ENCODE peak calls at places on chromosomes 6 and 20, in four cellular contexts. G is Calu3, S is IMR-90, A is psoas muscle. C is an unnamed sample.

GRCh38 chr6:139334791-139335446 is 39.5 kb downstream of the CITED2 start:
- DNase-seq in S (peak; percentile 95), G (no peak), A (no peak), C (peak; percentile 43)

GRCh38 chr6:68339488-68339887 is 295.6 kb upstream of the ADGRB3 start:
- DNase-seq in G (no peak), A (no peak), S (no peak), C (no peak)

GRCh38 chr6:158431036-158431435 is 118.8 kb downstream of the TULP4 start:
- DNase-seq in A (no peak), S (no peak), G (no peak), C (no peak)

GRCh38 chr6:9789201-9789600 is 625.7 kb downstream of the TFAP2A start:
- DNase-seq in A (no peak), S (peak; percentile 66), G (no peak), C (no peak)

GRCh38 chr6:165988757-165989456 is 178.7 kb downstream of the TBXT start:
- DNase-seq in S (no peak), G (no peak), A (no peak), C (no peak)

GRCh38 chr20:61929971-61930666 is 135.6 kb downstream of the TAF4 start:
- DNase-seq in S (no peak), A (peak; percentile 47), G (no peak), C (no peak)

GRCh38 chr6:148177589-148178233 is 164.9 kb upstream of the SASH1 start:
- DNase-seq in G (peak; percentile 57), S (peak; percentile 68), A (peak; percentile 71), C (no peak)

GRCh38 chr20:49466114-49466912 is 16.2 kb downstream of the KCNB1 start:
- DNase-seq in S (no peak), A (no peak), G (no peak), C (no peak)

GRCh38 chr6:116458264-116458663 is 2.9 kb upstream of the CALHM6 start:
- DNase-seq in G (no peak), A (no peak), S (no peak), C (no peak)

GRCh38 chr6:40295251-40295949 is 291.8 kb downstream of the LRFN2 start:
- DNase-seq in A (no peak), G (no peak), S (no peak), C (peak; percentile 11)

GRCh38 chr6:74936886-74937285 is 269.0 kb downstream of the COL12A1 start:
- DNase-seq in S (peak; percentile 38), A (no peak), G (no peak), C (no peak)

GRCh38 chr6:169216830-169217229 is 36.8 kb downstream of the THBS2 start:
- DNase-seq in G (no peak), S (no peak), A (no peak), C (no peak)

GRCh38 chr6:34583461-34583860 is 27.3 kb upstream of the SPDEF start:
- DNase-seq in G (peak; percentile 54), A (no peak), S (no peak), C (no peak)

GRCh38 chr20:40673442-40673841 is 15.6 kb downstream of the MAFB start:
- DNase-seq in S (no peak), A (no peak), G (peak; percentile 56), C (no peak)

GRCh38 chr6:168319279-168320051 is at the start of gene DACT2:
- DNase-seq in S (no peak), G (no peak), A (no peak), C (no peak)

GRCh38 chr6:14165091-14165490 is 47.5 kb downstream of the CD83 start:
- DNase-seq in G (no peak), A (no peak), S (peak; percentile 71), C (no peak)

GRCh38 chr20:44642203-44643153 is 9.0 kb downstream of the ADA start:
- DNase-seq in G (peak; percentile 68), S (peak; percentile 82), A (peak; percentile 81), C (peak; percentile 59)

GRCh38 chr20:61558726-61559125 is 306.7 kb downstream of the CDH4 start:
- DNase-seq in G (no peak), S (peak; percentile 49), A (no peak), C (no peak)

GRCh38 chr6:44342052-44342451 is 398 bp upstream of the SPATS1 start:
- DNase-seq in A (no peak), S (no peak), G (no peak), C (no peak)